ENCODE peak calls at places on chromosomes 4 and X, in five cellular contexts. One of them, this sample, is unnamed.

GRCh38 chrX:65821721-65822496 is 154.5 kb downstream of the MSN start:
- DNase-seq in activated naive CD4-positive, alpha-beta T cell treated with anti-CD3 and anti-CD28 coated beads for 36 hours: peak; percentile 50
- DNase-seq in SW480: no peak
- DNase-seq in stimulated activated naive B cell treated with anti-CD40 and anti-IgM and Interleukin-4, amounts not matched to agents 10 μg/mL and 1 μg/mL and 100 μg/mL, for 72 hours: peak; percentile 13
- DNase-seq in NCI-H774: no peak
- DNase-seq in this sample: no peak

GRCh38 chr4:187827631-187828030 is 167.9 kb upstream of the ZFP42 start:
- DNase-seq in NCI-H774: no peak
- DNase-seq in stimulated activated naive B cell treated with anti-CD40 and anti-IgM and Interleukin-4, amounts not matched to agents 10 μg/mL and 1 μg/mL and 100 μg/mL, for 72 hours: no peak
- DNase-seq in activated naive CD4-positive, alpha-beta T cell treated with anti-CD3 and anti-CD28 coated beads for 36 hours: no peak
- DNase-seq in SW480: no peak
- DNase-seq in this sample: peak; percentile 11

GRCh38 chrX:140918398-140919043 is 83.9 kb upstream of the SPANXB1 start:
- DNase-seq in activated naive CD4-positive, alpha-beta T cell treated with anti-CD3 and anti-CD28 coated beads for 36 hours: peak; percentile 22
- DNase-seq in NCI-H774: no peak
- DNase-seq in SW480: peak; percentile 49
- DNase-seq in stimulated activated naive B cell treated with anti-CD40 and anti-IgM and Interleukin-4, amounts not matched to agents 10 μg/mL and 1 μg/mL and 100 μg/mL, for 72 hours: peak; percentile 51
- DNase-seq in this sample: peak; percentile 8

GRCh38 chr4:98664959-98665358 is 6.5 kb upstream of the TSPAN5 start:
- DNase-seq in stimulated activated naive B cell treated with anti-CD40 and anti-IgM and Interleukin-4, amounts not matched to agents 10 μg/mL and 1 μg/mL and 100 μg/mL, for 72 hours: no peak
- DNase-seq in NCI-H774: no peak
- DNase-seq in SW480: no peak
- DNase-seq in activated naive CD4-positive, alpha-beta T cell treated with anti-CD3 and anti-CD28 coated beads for 36 hours: peak; percentile 40
- DNase-seq in this sample: no peak

GRCh38 chrX:134173541-134174272 is 63.3 kb upstream of the CCDC160 start:
- DNase-seq in NCI-H774: no peak
- DNase-seq in SW480: no peak
- DNase-seq in stimulated activated naive B cell treated with anti-CD40 and anti-IgM and Interleukin-4, amounts not matched to agents 10 μg/mL and 1 μg/mL and 100 μg/mL, for 72 hours: no peak
- DNase-seq in activated naive CD4-positive, alpha-beta T cell treated with anti-CD3 and anti-CD28 coated beads for 36 hours: peak; percentile 37
- DNase-seq in this sample: no peak

GRCh38 chr4:165351359-165352130 is 24.1 kb downstream of the MSMO1 start:
- DNase-seq in stimulated activated naive B cell treated with anti-CD40 and anti-IgM and Interleukin-4, amounts not matched to agents 10 μg/mL and 1 μg/mL and 100 μg/mL, for 72 hours: no peak
- DNase-seq in NCI-H774: no peak
- DNase-seq in activated naive CD4-positive, alpha-beta T cell treated with anti-CD3 and anti-CD28 coated beads for 36 hours: no peak
- DNase-seq in SW480: no peak
- DNase-seq in this sample: no peak

GRCh38 chr4:111230265-111230664 is 607.4 kb upstream of the PITX2 start:
- DNase-seq in SW480: no peak
- DNase-seq in activated naive CD4-positive, alpha-beta T cell treated with anti-CD3 and anti-CD28 coated beads for 36 hours: no peak
- DNase-seq in stimulated activated naive B cell treated with anti-CD40 and anti-IgM and Interleukin-4, amounts not matched to agents 10 μg/mL and 1 μg/mL and 100 μg/mL, for 72 hours: no peak
- DNase-seq in NCI-H774: no peak
- DNase-seq in this sample: peak; percentile 7

GRCh38 chrX:154056739-154057367 is 37.2 kb upstream of the IRAK1 start:
- DNase-seq in SW480: no peak
- DNase-seq in NCI-H774: peak; percentile 76
- DNase-seq in stimulated activated naive B cell treated with anti-CD40 and anti-IgM and Interleukin-4, amounts not matched to agents 10 μg/mL and 1 μg/mL and 100 μg/mL, for 72 hours: no peak
- DNase-seq in activated naive CD4-positive, alpha-beta T cell treated with anti-CD3 and anti-CD28 coated beads for 36 hours: no peak
- DNase-seq in this sample: no peak

GRCh38 chr4:2786794-2787229 is 6.1 kb upstream of the SH3BP2 start:
- DNase-seq in stimulated activated naive B cell treated with anti-CD40 and anti-IgM and Interleukin-4, amounts not matched to agents 10 μg/mL and 1 μg/mL and 100 μg/mL, for 72 hours: no peak
- DNase-seq in NCI-H774: no peak
- DNase-seq in activated naive CD4-positive, alpha-beta T cell treated with anti-CD3 and anti-CD28 coated beads for 36 hours: no peak
- DNase-seq in SW480: no peak
- DNase-seq in this sample: no peak

GRCh38 chr4:159105063-159105414 is 2.2 kb downstream of the RAPGEF2 start:
- DNase-seq in NCI-H774: no peak
- DNase-seq in stimulated activated naive B cell treated with anti-CD40 and anti-IgM and Interleukin-4, amounts not matched to agents 10 μg/mL and 1 μg/mL and 100 μg/mL, for 72 hours: no peak
- DNase-seq in SW480: no peak
- DNase-seq in activated naive CD4-positive, alpha-beta T cell treated with anti-CD3 and anti-CD28 coated beads for 36 hours: no peak
- DNase-seq in this sample: no peak

This sample was measured in AG04450.